ENCODE peak calls at places on chromosomes 7 and 10, in four cellular contexts. N is heart right ventricle, U is fibroblast of pulmonary artery, C is foreskin melanocyte. X is an unnamed sample.

GRCh38 chr7:123846217-123846891 is 1.4 kb downstream of the HYAL4 start:
- DNase-seq in N (no peak), U (peak; percentile 73), C (no peak), X (no peak)

GRCh38 chr10:105017116-105017515 is 376.0 kb downstream of the SORCS3 start:
- DNase-seq in N (no peak), U (no peak), C (no peak), X (no peak)

GRCh38 chr10:13146383-13146782 is 15.0 kb upstream of the MCM10 start:
- DNase-seq in N (no peak), U (no peak), C (no peak), X (no peak)

GRCh38 chr7:953547-954327 is 743 bp downstream of the ADAP1 start:
- DNase-seq in N (peak; percentile 55), U (peak; percentile 42), C (no peak), X (no peak)

GRCh38 chr10:29969255-29970011 is 90.0 kb downstream of the JCAD start:
- DNase-seq in N (no peak), U (no peak), C (no peak), X (no peak)

GRCh38 chr7:101124376-101125056 is 2.4 kb upstream of the SERPINE1 start:
- DNase-seq in N (no peak), U (peak; percentile 92), C (peak; percentile 92), X (peak; percentile 90)

GRCh38 chr10:61120805-61121204 is 176.8 kb upstream of the RHOBTB1 start:
- DNase-seq in N (no peak), U (no peak), C (no peak), X (no peak)

GRCh38 chr7:33773053-33773452 is 132.3 kb upstream of the BMPER start:
- DNase-seq in N (no peak), U (peak; percentile 70), C (no peak), X (no peak)

GRCh38 chr7:101693498-101694091 is 64.5 kb upstream of the MYL10 start:
- DNase-seq in N (no peak), U (no peak), C (no peak), X (no peak)

GRCh38 chr7:21806388-21806787 is 139.3 kb downstream of the CDCA7L start:
- DNase-seq in N (no peak), U (no peak), C (no peak), X (no peak)

GRCh38 chr10:19133992-19134391 is 85.4 kb downstream of the MALRD1 start:
- DNase-seq in N (no peak), U (no peak), C (no peak), X (no peak)

GRCh38 chr10:61028861-61029361 is 84.9 kb upstream of the RHOBTB1 start:
- DNase-seq in N (no peak), U (peak; percentile 68), C (no peak), X (no peak)

GRCh38 chr7:140696024-140696678 is 357 bp upstream of the NDUFB2 start:
- DNase-seq in N (peak; percentile 97), U (peak; percentile 89), C (peak; percentile 85), X (peak; percentile 98)

GRCh38 chr7:18890134-18890533 is 227.3 kb downstream of the TWIST1 start:
- DNase-seq in N (no peak), U (peak; percentile 45), C (no peak), X (no peak)

GRCh38 chr7:24313777-24314176 is 29.8 kb downstream of the NPY start:
- DNase-seq in N (no peak), U (no peak), C (no peak), X (no peak)

GRCh38 chr10:1198453-1199344 is 142.5 kb downstream of the WDR37 start:
- DNase-seq in N (no peak), U (no peak), C (no peak), X (no peak)

GRCh38 chr10:69494626-69495558 is 43.6 kb downstream of the TSPAN15 start:
- DNase-seq in N (no peak), U (no peak), C (peak; percentile 88), X (peak; percentile 72)

GRCh38 chr10:96627292-96627691 is 40.5 kb upstream of the TM9SF3 start:
- DNase-seq in N (no peak), U (no peak), C (no peak), X (no peak)

GRCh38 chr10:74825033-74825370 is 1.4 kb upstream of the KAT6B start:
- DNase-seq in N (no peak), U (no peak), C (no peak), X (no peak)

GRCh38 chr7:617614-618538 is 98.2 kb upstream of the PDGFA start:
- DNase-seq in N (no peak), U (no peak), C (no peak), X (no peak)

GRCh38 chr7:151051108-151051507 is 2.8 kb downstream of the ASIC3 start:
- DNase-seq in N (peak; percentile 69), U (peak; percentile 77), C (peak; percentile 71), X (no peak)

GRCh38 chr7:108246227-108246837 is 116.2 kb upstream of the LAMB4 start:
- DNase-seq in N (no peak), U (peak; percentile 96), C (peak; percentile 64), X (peak; percentile 24)

GRCh38 chr10:60905580-60905979 is 38.4 kb downstream of the RHOBTB1 start:
- DNase-seq in N (peak; percentile 65), U (peak; percentile 73), C (no peak), X (no peak)

GRCh38 chr10:9229702-9230101 is 1175.2 kb downstream of the GATA3 start:
- DNase-seq in N (no peak), U (no peak), C (no peak), X (no peak)

GRCh38 chr7:112056409-112056808 is 149.8 kb downstream of the DOCK4 start:
- DNase-seq in N (no peak), U (peak; percentile 62), C (no peak), X (no peak)